ENCODE peak calls at places on chromosomes 16 and 17, in four cellular contexts. X, N, H and U are unnamed samples.

GRCh38 chr17:7695586-7695985 is 7.3 kb downstream of the WRAP53 start:
- DNase-seq in X (no peak), N (no peak), H (no peak), U (no peak)

GRCh38 chr16:57017251-57017650 is 27.9 kb downstream of the NLRC5 start:
- DNase-seq in X (no peak), N (no peak), H (no peak), U (no peak)

GRCh38 chr16:82761858-82762257 is 135.1 kb downstream of the CDH13 start:
- DNase-seq in X (no peak), N (no peak), H (no peak), U (no peak)

GRCh38 chr16:31090540-31090939 is 1.8 kb upstream of the PRSS53 start:
- DNase-seq in X (no peak), N (no peak), H (no peak), U (no peak)

GRCh38 chr16:73125860-73126259 is 77.9 kb upstream of the ZFHX3 start:
- DNase-seq in X (no peak), N (no peak), H (no peak), U (no peak)

GRCh38 chr16:50360033-50360778 is 8.6 kb downstream of the BRD7 start:
- DNase-seq in X (no peak), N (no peak), H (no peak), U (no peak)

GRCh38 chr16:86120201-86120981 is 221.4 kb downstream of the IRF8 start:
- DNase-seq in X (no peak), N (no peak), H (no peak), U (no peak)

GRCh38 chr17:65131946-65132345 is 5.2 kb upstream of the RGS9 start:
- DNase-seq in X (no peak), N (no peak), H (no peak), U (no peak)

GRCh38 chr17:73765824-73766563 is 121.7 kb upstream of the SDK2 start:
- DNase-seq in X (no peak), N (no peak), H (no peak), U (peak)

GRCh38 chr16:22945361-22945760 is 131.4 kb downstream of the HS3ST2 start:
- DNase-seq in X (no peak), N (no peak), H (no peak), U (no peak)